ENCODE peak calls at places on chromosome 9, in nine cellular contexts. One of them, this sample, is unnamed.

GRCh38 chr9:129478461-129478860 is 142.4 kb downstream of the C9orf50 start:
- DNase-seq in GM12891: no peak
- DNase-seq in H54: no peak
- DNase-seq in Peyer's patch: no peak
- DNase-seq in lower leg skin: no peak
- DNase-seq in heart left ventricle: no peak
- DNase-seq in spleen: no peak
- DNase-seq in HepG2: no peak
- DNase-seq in uterus: no peak
- DNase-seq in this sample: no peak

GRCh38 chr9:36251428-36251827 is 6.8 kb downstream of the GNE start:
- DNase-seq in GM12891: no peak
- DNase-seq in H54: no peak
- DNase-seq in Peyer's patch: no peak
- DNase-seq in lower leg skin: no peak
- DNase-seq in heart left ventricle: no peak
- DNase-seq in spleen: no peak
- DNase-seq in HepG2: no peak
- DNase-seq in uterus: no peak
- DNase-seq in this sample: no peak

GRCh38 chr9:121768416-121769015 is 117.1 kb downstream of the DAB2IP start:
- DNase-seq in GM12891: no peak
- DNase-seq in H54: no peak
- DNase-seq in Peyer's patch: no peak
- DNase-seq in lower leg skin: no peak
- DNase-seq in heart left ventricle: no peak
- DNase-seq in spleen: peak
- DNase-seq in HepG2: no peak
- DNase-seq in uterus: no peak
- DNase-seq in this sample: no peak

GRCh38 chr9:24961787-24962186 is 416.1 kb upstream of the IZUMO3 start:
- DNase-seq in GM12891: no peak
- DNase-seq in H54: no peak
- DNase-seq in Peyer's patch: no peak
- DNase-seq in lower leg skin: no peak
- DNase-seq in heart left ventricle: no peak
- DNase-seq in spleen: no peak
- DNase-seq in HepG2: no peak
- DNase-seq in uterus: no peak
- DNase-seq in this sample: no peak

GRCh38 chr9:124293712-124294504 is 36.2 kb downstream of the NEK6 start:
- DNase-seq in GM12891: no peak
- DNase-seq in H54: no peak
- DNase-seq in Peyer's patch: no peak
- DNase-seq in lower leg skin: no peak
- DNase-seq in heart left ventricle: no peak
- DNase-seq in spleen: no peak
- DNase-seq in HepG2: no peak
- DNase-seq in uterus: no peak
- DNase-seq in this sample: no peak

GRCh38 chr9:16154570-16155078 is 601.8 kb downstream of the CCDC171 start:
- DNase-seq in GM12891: peak
- DNase-seq in H54: no peak
- DNase-seq in Peyer's patch: peak
- DNase-seq in lower leg skin: no peak
- DNase-seq in heart left ventricle: no peak
- DNase-seq in spleen: no peak
- DNase-seq in HepG2: no peak
- DNase-seq in uterus: no peak
- DNase-seq in this sample: peak

GRCh38 chr9:18980124-18980660 is 52.8 kb downstream of the SAXO1 start:
- DNase-seq in GM12891: no peak
- DNase-seq in H54: peak
- DNase-seq in Peyer's patch: no peak
- DNase-seq in lower leg skin: no peak
- DNase-seq in heart left ventricle: no peak
- DNase-seq in spleen: no peak
- DNase-seq in HepG2: no peak
- DNase-seq in uterus: no peak
- DNase-seq in this sample: peak

GRCh38 chr9:37650873-37651768 is at the start of gene FRMPD1:
- DNase-seq in GM12891: peak
- DNase-seq in H54: peak
- DNase-seq in Peyer's patch: peak
- DNase-seq in lower leg skin: peak
- DNase-seq in heart left ventricle: peak
- DNase-seq in spleen: peak
- DNase-seq in HepG2: peak
- DNase-seq in uterus: peak
- DNase-seq in this sample: no peak

GRCh38 chr9:124040935-124041816 is 29.6 kb downstream of the LHX2 start:
- DNase-seq in GM12891: peak
- DNase-seq in H54: peak
- DNase-seq in Peyer's patch: peak
- DNase-seq in lower leg skin: peak
- DNase-seq in heart left ventricle: peak
- DNase-seq in spleen: peak
- DNase-seq in HepG2: no peak
- DNase-seq in uterus: peak
- DNase-seq in this sample: no peak

GRCh38 chr9:6014668-6015270 is 655 bp downstream of the RANBP6 start:
- DNase-seq in GM12891: no peak
- DNase-seq in H54: peak
- DNase-seq in Peyer's patch: no peak
- DNase-seq in lower leg skin: no peak
- DNase-seq in heart left ventricle: no peak
- DNase-seq in spleen: no peak
- DNase-seq in HepG2: peak
- DNase-seq in uterus: no peak
- DNase-seq in this sample: no peak

GRCh38 chr9:130765135-130766030 is 69.7 kb upstream of the ABL1 start:
- DNase-seq in GM12891: peak
- DNase-seq in H54: no peak
- DNase-seq in Peyer's patch: no peak
- DNase-seq in lower leg skin: no peak
- DNase-seq in heart left ventricle: no peak
- DNase-seq in spleen: no peak
- DNase-seq in HepG2: no peak
- DNase-seq in uterus: no peak
- DNase-seq in this sample: no peak

GRCh38 chr9:79610019-79610760 is 38.4 kb downstream of the TLE4 start:
- DNase-seq in GM12891: no peak
- DNase-seq in H54: no peak
- DNase-seq in Peyer's patch: no peak
- DNase-seq in lower leg skin: no peak
- DNase-seq in heart left ventricle: no peak
- DNase-seq in spleen: no peak
- DNase-seq in HepG2: no peak
- DNase-seq in uterus: no peak
- DNase-seq in this sample: no peak

GRCh38 chr9:81841326-81841725 is 86.9 kb upstream of the SPATA31D4 start:
- DNase-seq in GM12891: no peak
- DNase-seq in H54: no peak
- DNase-seq in Peyer's patch: no peak
- DNase-seq in lower leg skin: no peak
- DNase-seq in heart left ventricle: no peak
- DNase-seq in spleen: no peak
- DNase-seq in HepG2: no peak
- DNase-seq in uterus: no peak
- DNase-seq in this sample: no peak

GRCh38 chr9:90919883-90920282 is 118.3 kb downstream of the SYK start:
- DNase-seq in GM12891: no peak
- DNase-seq in H54: no peak
- DNase-seq in Peyer's patch: no peak
- DNase-seq in lower leg skin: no peak
- DNase-seq in heart left ventricle: no peak
- DNase-seq in spleen: no peak
- DNase-seq in HepG2: no peak
- DNase-seq in uterus: no peak
- DNase-seq in this sample: no peak

GRCh38 chr9:115022760-115023434 is 92.5 kb upstream of the TNFSF8 start:
- DNase-seq in GM12891: no peak
- DNase-seq in H54: peak
- DNase-seq in Peyer's patch: no peak
- DNase-seq in lower leg skin: no peak
- DNase-seq in heart left ventricle: no peak
- DNase-seq in spleen: no peak
- DNase-seq in HepG2: no peak
- DNase-seq in uterus: no peak
- DNase-seq in this sample: no peak

GRCh38 chr9:73243078-73243477 is 91.4 kb downstream of the ANXA1 start:
- DNase-seq in GM12891: no peak
- DNase-seq in H54: no peak
- DNase-seq in Peyer's patch: no peak
- DNase-seq in lower leg skin: no peak
- DNase-seq in heart left ventricle: no peak
- DNase-seq in spleen: no peak
- DNase-seq in HepG2: no peak
- DNase-seq in uterus: no peak
- DNase-seq in this sample: no peak

GRCh38 chr9:74205071-74205470 is 292.1 kb upstream of the RORB start:
- DNase-seq in GM12891: no peak
- DNase-seq in H54: no peak
- DNase-seq in Peyer's patch: no peak
- DNase-seq in lower leg skin: no peak
- DNase-seq in heart left ventricle: no peak
- DNase-seq in spleen: peak
- DNase-seq in HepG2: no peak
- DNase-seq in uterus: no peak
- DNase-seq in this sample: no peak

GRCh38 chr9:131078427-131079366 is 17.6 kb upstream of the AIF1L start:
- DNase-seq in GM12891: no peak
- DNase-seq in H54: no peak
- DNase-seq in Peyer's patch: no peak
- DNase-seq in lower leg skin: no peak
- DNase-seq in heart left ventricle: no peak
- DNase-seq in spleen: no peak
- DNase-seq in HepG2: no peak
- DNase-seq in uterus: no peak
- DNase-seq in this sample: no peak

GRCh38 chr9:129442791-129443511 is 177.9 kb downstream of the C9orf50 start:
- DNase-seq in GM12891: no peak
- DNase-seq in H54: no peak
- DNase-seq in Peyer's patch: peak
- DNase-seq in lower leg skin: no peak
- DNase-seq in heart left ventricle: no peak
- DNase-seq in spleen: no peak
- DNase-seq in HepG2: peak
- DNase-seq in uterus: no peak
- DNase-seq in this sample: no peak

DNA sequence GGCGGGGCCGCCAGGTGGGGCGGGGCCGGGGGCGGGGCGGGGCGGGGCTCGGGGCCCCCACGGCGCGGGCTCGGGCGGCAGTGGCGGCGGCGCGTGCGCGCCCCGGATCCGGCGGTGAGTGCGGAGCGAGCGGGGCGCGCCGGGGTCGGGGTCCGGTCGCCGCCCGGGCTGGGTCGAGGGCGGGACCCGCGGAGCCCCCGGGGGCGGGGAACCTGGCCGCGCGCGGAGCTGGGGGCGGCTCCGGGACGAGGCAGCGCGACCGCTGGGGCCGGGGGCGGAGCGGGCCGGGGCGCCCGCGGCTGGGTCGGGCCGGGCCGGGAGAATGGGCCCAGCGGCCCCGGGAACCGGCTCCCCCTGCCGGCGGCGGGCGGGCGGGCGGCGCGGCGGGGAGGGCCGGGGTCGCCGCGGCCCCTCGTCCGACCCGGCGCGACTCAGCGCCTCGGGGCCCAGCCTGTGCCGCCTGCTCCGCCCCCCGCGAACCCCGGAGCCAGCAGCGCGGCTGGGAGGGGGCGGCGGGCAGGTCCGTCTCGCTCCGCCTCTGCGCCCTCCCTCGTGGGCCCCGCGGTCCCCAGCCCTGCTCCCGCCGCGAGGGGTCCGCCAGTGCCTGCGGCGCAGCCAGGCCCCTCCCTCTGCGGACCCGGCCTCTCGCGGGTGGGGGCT is 3.1 kb downstream of the EGFL7 start:
- DNase-seq in GM12891: no peak
- DNase-seq in H54: peak
- DNase-seq in Peyer's patch: no peak
- DNase-seq in lower leg skin: no peak
- DNase-seq in heart left ventricle: no peak
- DNase-seq in spleen: no peak
- DNase-seq in HepG2: no peak
- DNase-seq in uterus: no peak
- DNase-seq in this sample: no peak
- TF ChIP-seq POLR2A in GM12891: no peak
- TF ChIP-seq POLR2A in H54: peak
- TF ChIP-seq POLR2A in Peyer's patch: no peak
- TF ChIP-seq POLR2A in lower leg skin: no peak
- TF ChIP-seq POLR2A in heart left ventricle: no peak
- TF ChIP-seq POLR2A in spleen: no peak
- TF ChIP-seq POLR2A in HepG2: no peak
- TF ChIP-seq POLR2A in uterus: no peak
- TF ChIP-seq POLR2A in this sample: no peak

GRCh38 chr9:95005276-95006141 is 279.0 kb downstream of the AOPEP start:
- DNase-seq in GM12891: no peak
- DNase-seq in H54: no peak
- DNase-seq in Peyer's patch: no peak
- DNase-seq in lower leg skin: no peak
- DNase-seq in heart left ventricle: no peak
- DNase-seq in spleen: no peak
- DNase-seq in HepG2: no peak
- DNase-seq in uterus: no peak
- DNase-seq in this sample: no peak
- TF ChIP-seq POLR2A in GM12891: no peak
- TF ChIP-seq POLR2A in H54: peak
- TF ChIP-seq POLR2A in Peyer's patch: no peak
- TF ChIP-seq POLR2A in lower leg skin: no peak
- TF ChIP-seq POLR2A in heart left ventricle: no peak
- TF ChIP-seq POLR2A in spleen: no peak
- TF ChIP-seq POLR2A in HepG2: no peak
- TF ChIP-seq POLR2A in uterus: no peak
- TF ChIP-seq POLR2A in this sample: no peak

DNA sequence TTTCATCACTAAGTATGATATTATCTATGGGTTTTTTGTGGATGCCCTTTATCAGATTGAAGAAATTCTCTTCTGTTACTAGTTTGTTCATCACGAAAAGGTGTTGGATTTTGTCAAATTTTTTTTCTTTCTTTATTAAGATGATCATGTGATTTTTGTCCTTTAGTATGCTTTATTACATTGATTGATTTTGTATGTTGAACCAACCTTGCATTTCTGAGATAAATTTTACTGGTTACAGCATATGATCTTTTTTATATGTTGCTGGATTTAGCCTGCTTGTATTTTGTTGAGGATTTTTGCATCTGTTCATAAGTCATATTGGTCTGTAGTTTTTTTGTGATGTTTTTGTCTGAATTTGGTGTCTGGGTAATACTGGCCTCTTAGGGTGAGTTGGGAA is 42.8 kb downstream of the RAD23B start:
- DNase-seq in GM12891: no peak
- DNase-seq in H54: no peak
- DNase-seq in Peyer's patch: no peak
- DNase-seq in lower leg skin: no peak
- DNase-seq in heart left ventricle: no peak
- DNase-seq in spleen: no peak
- DNase-seq in HepG2: no peak
- DNase-seq in uterus: no peak
- DNase-seq in this sample: no peak
- TF ChIP-seq POLR2A in GM12891: no peak
- TF ChIP-seq POLR2A in H54: no peak
- TF ChIP-seq POLR2A in Peyer's patch: no peak
- TF ChIP-seq POLR2A in lower leg skin: no peak
- TF ChIP-seq POLR2A in heart left ventricle: no peak
- TF ChIP-seq POLR2A in spleen: no peak
- TF ChIP-seq POLR2A in HepG2: no peak
- TF ChIP-seq POLR2A in uterus: no peak
- TF ChIP-seq POLR2A in this sample: no peak

GRCh38 chr9:136145580-136145979 is 26.9 kb upstream of the TMEM250 start:
- DNase-seq in GM12891: no peak
- DNase-seq in H54: no peak
- DNase-seq in Peyer's patch: no peak
- DNase-seq in lower leg skin: no peak
- DNase-seq in heart left ventricle: no peak
- DNase-seq in spleen: no peak
- DNase-seq in HepG2: no peak
- DNase-seq in uterus: no peak
- DNase-seq in this sample: no peak
- TF ChIP-seq POLR2A in GM12891: no peak
- TF ChIP-seq POLR2A in H54: no peak
- TF ChIP-seq POLR2A in Peyer's patch: no peak
- TF ChIP-seq POLR2A in lower leg skin: no peak
- TF ChIP-seq POLR2A in heart left ventricle: no peak
- TF ChIP-seq POLR2A in spleen: no peak
- TF ChIP-seq POLR2A in HepG2: no peak
- TF ChIP-seq POLR2A in uterus: no peak
- TF ChIP-seq POLR2A in this sample: no peak

This sample was measured in esophagus muscularis mucosa.